ENCODE peak calls at places on chromosome 22, in four cellular contexts. P, X, N and F are unnamed samples.

GRCh38 chr22:47372111-47372581 is 609.7 kb downstream of the TBC1D22A start:
- DNase-seq in P (no peak), X (no peak), N (no peak), F (no peak)

GRCh38 chr22:19986410-19987341 is 29.9 kb downstream of the ARVCF start:
- DNase-seq in P (no peak), X (peak; percentile 91), N (peak; percentile 70), F (no peak)

GRCh38 chr22:48319321-48320047 is 1508.2 kb downstream of the BRD1 start:
- DNase-seq in P (no peak), X (peak; percentile 26), N (no peak), F (no peak)

GRCh38 chr22:36197065-36197440 is 4.6 kb downstream of the APOL4 start:
- DNase-seq in P (no peak), X (peak; percentile 78), N (no peak), F (no peak)

GRCh38 chr22:49395617-49396016 is 432.1 kb downstream of the BRD1 start:
- DNase-seq in P (no peak), X (no peak), N (no peak), F (no peak)

GRCh38 chr22:25404556-25404922 is 159.9 kb upstream of the GRK3 start:
- DNase-seq in P (no peak), X (no peak), N (no peak), F (no peak)

GRCh38 chr22:46528121-46528610 is 9.3 kb downstream of the CELSR1 start:
- DNase-seq in P (no peak), X (no peak), N (peak; percentile 84), F (no peak)

GRCh38 chr22:39789794-39790193 is 103.8 kb downstream of the ENTHD1 start:
- DNase-seq in P (no peak), X (no peak), N (no peak), F (no peak)

GRCh38 chr22:27844256-27844655 is 42.7 kb upstream of the MN1 start:
- DNase-seq in P (no peak), X (no peak), N (no peak), F (no peak)

GRCh38 chr22:21108379-21109115 is 62.8 kb downstream of the LRRC74B start:
- DNase-seq in P (no peak), X (no peak), N (no peak), F (no peak)

GRCh38 chr22:23538502-23538860 is 41.6 kb downstream of the IGLL1 start:
- DNase-seq in P (no peak), X (no peak), N (no peak), F (no peak)

GRCh38 chr22:39502789-39503464 is 837 bp downstream of the MIEF1 start:
- DNase-seq in P (no peak), X (peak; percentile 37), N (no peak), F (no peak)

GRCh38 chr22:23315341-23315917 is 135.1 kb downstream of the BCR start:
- DNase-seq in P (peak; percentile 30), X (peak; percentile 73), N (peak; percentile 13), F (peak; percentile 48)

DNA sequence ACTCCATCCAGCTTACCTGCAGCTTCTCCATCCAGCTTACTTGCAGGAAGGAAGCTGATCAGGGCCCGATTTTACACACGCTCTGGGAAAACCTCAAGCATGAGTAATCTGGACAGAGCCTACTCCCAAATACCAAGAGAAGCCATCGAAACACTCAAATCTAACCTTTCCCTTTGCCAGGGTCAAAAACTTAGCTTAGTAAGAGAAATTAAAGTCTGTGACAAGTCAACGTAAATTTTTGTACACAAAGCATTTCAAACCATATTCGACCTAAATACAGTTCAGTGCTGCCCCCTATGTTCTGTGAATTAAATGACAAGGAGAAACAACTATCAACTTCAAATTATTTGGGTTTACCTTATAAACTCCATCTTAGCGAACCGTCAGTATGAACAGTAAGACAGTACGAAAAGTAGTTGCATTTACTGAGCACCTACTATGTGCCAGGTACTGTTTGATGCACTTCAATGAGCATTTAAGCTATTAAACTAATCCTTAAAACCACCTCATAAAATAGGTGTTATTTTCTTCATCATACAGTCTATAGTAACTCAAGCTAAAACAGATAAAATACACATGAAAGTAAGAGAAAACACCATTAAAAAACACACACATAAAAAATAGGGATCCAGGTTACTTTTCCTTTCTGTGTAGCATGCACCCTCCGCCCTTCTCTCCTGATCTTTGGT is 36.9 kb downstream of the ARFGAP3 start:
- DNase-seq in P (no peak), X (no peak), N (no peak), F (no peak)
- TF ChIP-seq CTCF in P (no peak), X (peak; percentile 75), N (no peak), F (no peak)

GRCh38 chr22:43869799-43870198 is 7.5 kb upstream of the SULT4A1 start:
- DNase-seq in P (no peak), X (no peak), N (no peak), F (no peak)
- TF ChIP-seq CTCF in P (no peak), X (no peak), N (no peak), F (no peak)

DNA sequence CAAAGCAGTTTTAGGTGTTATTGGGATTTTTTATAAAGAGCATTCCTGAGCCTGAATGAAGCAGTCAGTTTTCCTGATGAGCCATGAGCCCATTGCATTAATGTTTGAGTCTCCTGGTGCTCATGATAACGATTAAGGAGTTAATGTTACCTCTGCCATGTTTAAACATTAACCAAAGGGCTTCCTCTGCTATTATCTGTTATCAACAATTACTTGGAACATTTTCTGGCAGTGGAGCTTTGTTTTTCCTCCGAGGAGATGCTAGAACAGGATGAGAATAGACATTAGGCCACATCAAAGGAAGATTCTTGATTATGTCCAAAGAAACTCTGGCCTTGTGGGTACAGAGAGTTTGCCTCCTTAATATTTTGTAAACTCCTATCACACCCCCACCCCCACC is 49.9 kb downstream of the ZNRF3 start:
- DNase-seq in P (no peak), X (no peak), N (no peak), F (no peak)
- TF ChIP-seq CTCF in P (no peak), X (no peak), N (no peak), F (no peak)

GRCh38 chr22:43889366-43890253 is 2.2 kb downstream of the PNPLA5 start:
- DNase-seq in P (no peak), X (peak; percentile 38), N (no peak), F (no peak)
- TF ChIP-seq CTCF in P (peak; percentile 28), X (no peak), N (no peak), F (no peak)

GRCh38 chr22:30439226-30439625 is 13.7 kb downstream of the MTFP1 start:
- DNase-seq in P (no peak), X (no peak), N (no peak), F (no peak)

GRCh38 chr22:30445438-30445936 is 19.9 kb downstream of the MTFP1 start:
- DNase-seq in P (no peak), X (no peak), N (no peak), F (no peak)

GRCh38 chr22:30439836-30440235 is 14.3 kb downstream of the MTFP1 start:
- DNase-seq in P (no peak), X (no peak), N (no peak), F (no peak)

GRCh38 chr22:30441088-30441487 is 15.5 kb downstream of the MTFP1 start:
- DNase-seq in P (no peak), X (no peak), N (no peak), F (no peak)

DNA sequence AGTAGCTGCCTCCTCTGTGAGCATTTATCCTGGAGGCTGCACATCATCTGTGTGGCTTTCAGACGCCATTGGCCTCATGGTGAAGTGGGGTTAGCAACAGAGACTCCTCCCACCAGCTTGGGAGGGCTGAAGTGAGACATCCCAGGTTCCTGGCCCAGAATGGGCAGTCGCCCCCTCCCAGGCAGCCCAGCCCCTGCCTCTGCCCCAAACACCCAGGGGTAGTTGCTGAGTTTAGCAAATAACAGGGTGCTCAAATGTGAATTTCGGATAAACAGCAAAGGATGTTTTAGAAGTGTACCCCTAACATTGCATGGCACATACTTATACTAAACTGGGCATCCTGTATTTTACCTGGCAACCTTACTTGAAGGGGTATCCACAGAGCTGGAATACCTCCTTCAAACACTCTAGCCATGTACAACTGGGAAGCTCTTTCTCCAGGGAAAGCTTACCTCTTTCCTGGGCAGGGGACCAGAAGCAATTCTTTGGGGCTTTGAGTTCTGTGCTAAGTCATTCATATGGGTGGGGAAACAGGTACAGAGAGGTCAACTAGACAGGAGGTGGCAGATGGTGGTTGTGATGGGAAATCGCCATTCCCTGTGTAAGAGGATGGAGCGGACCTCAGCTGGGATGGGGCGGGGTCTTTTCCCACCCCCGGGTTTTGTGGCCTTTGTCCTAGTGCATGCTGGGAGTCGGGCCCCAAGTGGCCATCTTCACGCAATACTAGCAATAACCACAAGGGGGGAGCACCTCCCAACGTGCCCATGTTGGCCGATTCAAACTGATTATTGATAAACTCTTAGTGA is 19.3 kb downstream of the MTFP1 start:
- DNase-seq in P (no peak), X (no peak), N (peak; percentile 64), F (no peak)
- TF ChIP-seq CTCF in P (peak; percentile 75), X (peak; percentile 58), N (peak; percentile 60), F (no peak)